ENCODE peak calls at places on chromosomes 1 and 21, in four cellular contexts. U is A549, F is K562, D is HepG2. V is an unnamed sample.

GRCh38 chr1:38071530-38072266 is 25.1 kb upstream of the POU3F1 start:
- DNase-seq in F (peak), U (peak), D (peak), V (no peak)

GRCh38 chr1:210739627-210740026 is 394.3 kb downstream of the KCNH1 start:
- DNase-seq in D (no peak), F (no peak), U (no peak), V (no peak)

GRCh38 chr1:6476483-6476882 is 10.5 kb upstream of the TNFRSF25 start:
- DNase-seq in F (no peak), D (no peak), U (no peak), V (no peak)

GRCh38 chr1:49626474-49626873 is 397.3 kb downstream of the AGBL4 start:
- DNase-seq in D (no peak), U (no peak), F (no peak), V (no peak)

GRCh38 chr1:210262897-210263272 is 30.3 kb downstream of the SERTAD4 start:
- DNase-seq in F (no peak), D (no peak), U (no peak), V (no peak)

GRCh38 chr1:168110896-168111545 is 25.7 kb downstream of the GPR161 start:
- DNase-seq in U (no peak), F (peak), D (no peak), V (no peak)

GRCh38 chr1:212781225-212781624 is 10.4 kb downstream of the NSL1 start:
- DNase-seq in F (no peak), D (no peak), U (no peak), V (no peak)

GRCh38 chr1:40824591-40825429 is 37.4 kb downstream of the CITED4 start:
- DNase-seq in F (no peak), U (peak), D (peak), V (no peak)

GRCh38 chr1:54248966-54249365 is 49.0 kb downstream of the MRPL37 start:
- DNase-seq in F (no peak), D (no peak), U (no peak), V (no peak)

GRCh38 chr1:214123061-214123784 is 135.4 kb downstream of the PROX1 start:
- DNase-seq in D (peak), F (peak), U (peak), V (peak)

GRCh38 chr21:37712204-37712934 is 203.9 kb downstream of the KCNJ6 start:
- DNase-seq in D (peak), F (peak), U (peak), V (peak)

GRCh38 chr21:35252831-35253230 is 203.7 kb upstream of the RUNX1 start:
- DNase-seq in F (no peak), U (no peak), D (no peak), V (no peak)

GRCh38 chr1:105626276-105626987 is 1430.0 kb upstream of the PRMT6 start:
- DNase-seq in F (no peak), D (no peak), U (no peak), V (no peak)

GRCh38 chr1:12204140-12204539 is 25.7 kb upstream of the VPS13D start:
- DNase-seq in D (no peak), U (no peak), F (no peak), V (no peak)

GRCh38 chr1:219347843-219348475 is 174.3 kb downstream of the LYPLAL1 start:
- DNase-seq in U (no peak), D (no peak), F (no peak), V (no peak)

GRCh38 chr1:117312453-117313138 is 54.7 kb upstream of the MAN1A2 start:
- DNase-seq in D (peak), F (peak), U (peak), V (no peak)

GRCh38 chr1:206658264-206658980 is 23.1 kb downstream of the DYRK3 start:
- DNase-seq in F (peak), U (peak), D (no peak), V (peak)

GRCh38 chr1:200154069-200154767 is 126.7 kb downstream of the NR5A2 start:
- DNase-seq in U (no peak), D (no peak), F (peak), V (no peak)

GRCh38 chr1:30419246-30419720 is 304.1 kb downstream of the MATN1 start:
- DNase-seq in D (no peak), F (no peak), U (no peak), V (no peak)

GRCh38 chr1:95309031-95309459 is 75.0 kb downstream of the RWDD3 start:
- DNase-seq in D (peak), U (peak), F (peak), V (peak)

DNA sequence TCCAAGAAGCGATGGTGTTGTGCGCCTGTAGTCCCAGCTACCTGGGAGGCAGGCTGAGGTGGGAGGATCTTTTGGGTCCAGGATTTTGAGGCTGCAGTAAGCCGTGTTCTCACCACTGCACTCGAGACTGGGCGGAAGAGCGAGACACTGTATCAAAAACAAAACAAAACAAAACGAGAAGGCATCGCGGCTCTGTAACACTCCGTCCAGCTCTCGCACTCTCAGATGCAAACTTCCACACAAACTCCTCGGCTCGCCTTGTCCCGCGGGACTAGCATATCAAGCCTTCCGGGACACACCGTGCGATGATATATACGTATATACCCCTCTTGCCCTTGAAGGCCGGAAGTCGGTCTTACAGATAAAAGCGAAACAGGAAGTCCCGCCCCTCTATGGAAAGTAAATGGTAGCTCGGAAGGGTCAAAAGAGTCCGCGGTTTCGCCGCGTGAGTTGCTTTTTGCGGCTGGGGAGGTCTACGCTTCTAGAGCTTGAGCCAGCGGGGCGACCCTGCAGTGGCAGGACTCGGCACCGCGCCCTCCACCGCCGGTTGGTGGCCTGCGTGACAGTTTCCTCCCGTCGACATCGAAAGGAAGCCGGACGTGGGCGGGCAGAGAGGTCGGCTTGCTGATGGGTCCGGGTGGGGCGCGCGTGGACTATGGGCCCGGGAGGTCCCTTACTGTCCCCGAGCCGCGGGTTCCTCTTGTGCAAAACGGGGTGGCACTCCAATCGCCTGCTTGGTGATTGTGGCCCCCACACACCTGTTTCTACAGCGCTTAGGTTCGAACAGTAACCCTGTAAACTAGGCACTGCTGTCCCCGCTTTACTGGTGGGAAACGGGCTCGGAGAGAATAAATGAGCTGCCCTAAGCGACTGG is at the start of gene COA6:
- DNase-seq in U (peak), D (peak), F (peak), V (peak)
- TF ChIP-seq USF2 in U (peak), D (no peak), F (no peak), V (no peak)

GRCh38 chr1:70140894-70141293 is 64.5 kb downstream of the LRRC40 start:
- DNase-seq in F (no peak), D (no peak), U (no peak), V (no peak)

GRCh38 chr1:70140343-70140742 is 65.0 kb downstream of the LRRC40 start:
- DNase-seq in D (no peak), U (no peak), F (no peak), V (no peak)

GRCh38 chr1:70142120-70142519 is 63.3 kb downstream of the LRRC40 start:
- DNase-seq in U (no peak), F (no peak), D (no peak), V (no peak)

GRCh38 chr1:70146488-70146887 is 58.9 kb downstream of the LRRC40 start:
- DNase-seq in D (peak), U (no peak), F (no peak), V (no peak)

GRCh38 chr1:70143052-70143659 is 62.2 kb downstream of the LRRC40 start:
- DNase-seq in D (no peak), U (no peak), F (no peak), V (no peak)
- TF ChIP-seq NR3C1 in D (no peak), U (no peak), F (no peak), V (no peak)

GRCh38 chr1:203823306-203823705 is 27.9 kb downstream of the ZBED6 start:
- DNase-seq in F (no peak), D (no peak), U (no peak), V (no peak)

GRCh38 chr1:203826175-203826574 is 30.8 kb downstream of the ZBED6 start:
- DNase-seq in F (no peak), U (no peak), D (no peak), V (no peak)

GRCh38 chr1:203828002-203828401 is 32.6 kb downstream of the ZBED6 start:
- DNase-seq in F (no peak), U (no peak), D (no peak), V (no peak)

DNA sequence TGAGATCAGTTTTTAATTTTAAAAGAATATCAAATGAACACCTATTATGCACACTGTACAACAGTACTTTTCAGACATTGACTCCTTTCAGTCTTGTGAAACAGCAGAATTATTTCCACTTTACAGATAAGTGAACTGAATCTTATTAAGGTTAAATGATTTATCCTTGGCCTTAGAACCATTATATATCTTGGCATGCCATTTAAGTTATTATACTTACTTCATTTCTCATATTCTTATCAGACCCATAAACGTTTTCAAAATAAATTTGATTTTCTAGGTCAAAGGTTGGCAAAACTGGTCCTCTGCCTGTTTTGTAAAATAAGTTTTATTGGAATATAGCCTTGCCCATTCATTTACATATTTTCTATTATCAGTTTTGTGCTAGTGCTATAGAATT is 33.0 kb upstream of the SNRPE start:
- DNase-seq in U (no peak), F (no peak), D (no peak), V (no peak)
- TF ChIP-seq USF2 in U (no peak), F (no peak), D (no peak), V (no peak)

GRCh38 chr1:25253911-25254310 is 6.7 kb upstream of the RSRP1 start:
- DNase-seq in U (no peak), D (no peak), F (no peak), V (no peak)

GRCh38 chr1:25257176-25257575 is 9.9 kb upstream of the RSRP1 start:
- DNase-seq in F (no peak), D (no peak), U (no peak), V (no peak)

GRCh38 chr1:25256578-25257129 is 9.4 kb upstream of the RSRP1 start:
- DNase-seq in D (no peak), U (no peak), F (no peak), V (no peak)

DNA sequence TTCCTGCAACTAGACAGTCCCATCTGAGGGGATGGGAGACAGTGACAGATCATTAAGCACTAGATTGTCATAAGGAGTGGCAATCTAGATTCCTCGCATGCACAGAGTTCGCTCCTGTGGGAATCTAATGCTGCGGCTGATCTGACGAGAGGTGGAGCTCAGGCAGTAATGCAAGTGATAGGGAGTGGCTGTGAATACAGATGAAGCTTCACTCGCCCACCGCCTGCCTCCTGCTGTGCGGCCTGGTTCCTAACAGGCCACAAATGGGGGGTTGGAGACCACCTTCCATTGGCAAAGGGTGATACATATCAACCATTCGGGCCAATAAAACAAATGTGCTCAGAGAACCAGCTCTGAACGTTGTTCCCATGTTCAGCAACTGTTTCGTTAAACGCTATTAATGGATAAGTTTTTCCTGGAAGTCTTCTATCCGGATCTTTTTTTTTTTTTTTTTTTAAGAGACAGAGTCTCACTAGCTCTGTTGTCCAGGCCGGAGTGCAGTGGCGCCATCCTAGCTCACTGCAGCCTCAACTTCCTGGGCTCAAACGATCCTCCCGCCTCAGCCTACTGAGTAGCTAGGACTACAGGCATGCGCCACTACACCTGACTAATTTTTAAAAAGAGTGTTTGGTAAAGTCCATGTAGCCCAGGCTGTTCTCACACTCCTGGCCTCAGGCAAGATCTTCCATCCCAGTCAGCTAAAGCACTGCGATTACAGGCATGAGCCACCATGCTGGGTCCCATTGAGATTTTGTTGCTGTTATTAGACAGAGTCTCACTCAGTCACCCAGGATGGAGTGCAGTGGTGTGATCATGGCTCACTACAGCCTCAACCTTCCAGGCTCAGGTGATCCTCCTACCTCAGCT is 8.7 kb upstream of the RSRP1 start:
- DNase-seq in F (no peak), D (no peak), U (no peak), V (no peak)
- TF ChIP-seq NR3C1 in F (no peak), D (no peak), U (no peak), V (no peak)

DNA sequence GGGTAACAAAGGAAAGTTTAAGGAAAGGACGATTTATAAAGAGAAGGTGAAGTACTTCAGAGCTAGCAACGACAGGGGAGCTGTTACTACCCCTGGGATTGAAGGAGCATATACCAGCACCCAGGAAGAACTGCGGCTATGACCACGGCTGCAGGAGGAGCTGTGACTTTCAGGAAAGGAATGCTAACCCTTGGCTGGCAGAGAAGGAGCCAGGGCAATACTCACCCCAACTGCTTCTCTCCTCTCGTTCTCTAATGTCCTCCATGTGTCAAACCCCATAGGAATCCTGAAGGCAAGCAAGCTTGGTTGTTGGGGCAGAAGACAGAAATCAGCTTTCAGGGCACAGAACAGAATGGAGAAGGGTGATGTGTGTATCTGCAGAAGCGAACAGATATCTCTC is 120.5 kb downstream of the TMEM53 start:
- DNase-seq in D (no peak), F (no peak), U (peak), V (no peak)
- TF ChIP-seq USF2 in D (no peak), F (no peak), U (no peak), V (no peak)

DNA sequence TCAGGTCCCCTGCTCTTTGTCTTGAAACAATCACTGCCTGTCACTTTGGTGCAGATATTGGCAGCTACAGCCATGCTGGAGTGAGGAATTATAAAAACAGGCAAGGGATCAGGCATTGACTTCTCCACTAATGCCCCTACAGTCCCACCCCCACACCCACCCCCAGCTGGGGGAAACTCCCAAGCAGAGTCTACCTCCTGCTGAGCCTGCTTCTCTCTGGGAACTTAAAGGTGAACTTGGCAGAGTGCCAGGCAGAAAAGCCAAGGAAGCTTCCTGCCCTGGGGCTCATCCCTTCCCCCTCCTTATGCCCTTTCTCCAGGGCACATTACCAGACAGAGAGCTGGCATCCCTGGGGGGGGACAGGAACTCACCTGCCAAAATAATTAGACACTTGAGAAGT is 6.7 kb downstream of the NCMAP start:
- DNase-seq in F (no peak), U (peak), D (no peak), V (no peak)
- TF ChIP-seq NR3C1 in F (no peak), U (no peak), D (no peak), V (no peak)

GRCh38 chr1:147491098-147491497 is 50.2 kb upstream of the BCL9 start:
- DNase-seq in D (no peak), U (no peak), F (no peak), V (no peak)
- TF ChIP-seq USF2 in D (no peak), U (no peak), F (no peak), V (no peak)